ENCODE peak calls at places on chromosomes 4 and X, in six cellular contexts. C, U, S, A, F and Y are unnamed samples.

GRCh38 chrX:85243155-85243554 is 424 bp downstream of the SATL1 start:
- DNase-seq in S (no peak), C (peak), A (no peak), U (no peak), F (no peak), Y (peak)

GRCh38 chrX:11540532-11541377 is 125.0 kb downstream of the ARHGAP6 start:
- DNase-seq in C (no peak), S (peak), A (no peak), F (no peak), U (no peak), Y (no peak)

GRCh38 chr4:25144870-25145481 is 15.3 kb downstream of the SEPSECS start:
- DNase-seq in A (no peak), U (peak), S (peak), C (peak), F (peak), Y (peak)

GRCh38 chr4:8844976-8845690 is 26.5 kb downstream of the HMX1 start:
- DNase-seq in U (no peak), C (no peak), S (no peak), F (no peak), A (no peak), Y (no peak)

GRCh38 chr4:113586072-113586471 is 175.5 kb downstream of the CAMK2D start:
- DNase-seq in A (no peak), F (no peak), U (no peak), C (no peak), S (no peak), Y (no peak)

GRCh38 chr4:153465145-153465544 is 1.0 kb upstream of the TMEM131L start:
- DNase-seq in F (no peak), C (peak), A (no peak), U (no peak), S (no peak), Y (no peak)

GRCh38 chrX:7132335-7133035 is 15.0 kb upstream of the STS start:
- DNase-seq in C (peak), U (peak), F (no peak), A (peak), S (peak), Y (no peak)

GRCh38 chr4:118758293-118758692 is 73.1 kb downstream of the METTL14 start:
- DNase-seq in A (no peak), S (no peak), C (no peak), U (no peak), F (no peak), Y (no peak)

GRCh38 chrX:37796805-37797204 is 16.9 kb downstream of the CYBB start:
- DNase-seq in U (no peak), F (no peak), A (no peak), C (no peak), S (peak), Y (no peak)

GRCh38 chr4:30600246-30600645 is 119.9 kb upstream of the PCDH7 start:
- DNase-seq in U (no peak), F (no peak), S (no peak), C (no peak), A (no peak), Y (no peak)

GRCh38 chrX:23505531-23506303 is 161.6 kb upstream of the PRDX4 start:
- DNase-seq in C (no peak), A (no peak), S (no peak), F (no peak), U (no peak), Y (no peak)

GRCh38 chr4:185817403-185817818 is 5.4 kb upstream of the SORBS2 start:
- DNase-seq in U (no peak), A (no peak), C (no peak), F (no peak), S (no peak), Y (no peak)

GRCh38 chr4:106541253-106541652 is 172.7 kb upstream of the GIMD1 start:
- DNase-seq in A (no peak), C (no peak), F (no peak), S (no peak), U (peak), Y (no peak)

GRCh38 chr4:13143234-13143633 is 340.9 kb downstream of the RAB28 start:
- DNase-seq in A (no peak), S (no peak), C (no peak), U (no peak), F (no peak), Y (no peak)

GRCh38 chr4:145639281-145639680 is 20.1 kb downstream of the MMAA start:
- DNase-seq in A (no peak), S (no peak), C (no peak), F (no peak), U (no peak), Y (no peak)

GRCh38 chrX:110167952-110168451 is 149.9 kb downstream of the AMMECR1 start:
- DNase-seq in C (peak), S (peak), F (no peak), A (peak), U (no peak), Y (no peak)

GRCh38 chrX:6129751-6130150 is 98.9 kb downstream of the NLGN4X start:
- DNase-seq in F (no peak), C (no peak), A (no peak), U (no peak), S (no peak), Y (no peak)

GRCh38 chr4:113607147-113607720 is 154.3 kb downstream of the CAMK2D start:
- DNase-seq in U (no peak), F (no peak), C (peak), A (no peak), S (no peak), Y (no peak)

GRCh38 chr4:128782076-128782715 is 27.3 kb upstream of the JADE1 start:
- DNase-seq in C (peak), A (peak), S (no peak), F (peak), U (no peak), Y (peak)

GRCh38 chrX:22278375-22278774 is 5.7 kb downstream of the CBLL2 start:
- DNase-seq in F (no peak), S (no peak), A (no peak), C (no peak), U (no peak), Y (no peak)

GRCh38 chrX:120549483-120550452 is 11.0 kb downstream of the CUL4B start:
- DNase-seq in A (no peak), S (no peak), F (no peak), C (no peak), U (peak), Y (no peak)

GRCh38 chrX:105483011-105483410 is 262.5 kb upstream of the TEX13A start:
- DNase-seq in A (no peak), S (no peak), C (no peak), F (no peak), U (no peak), Y (no peak)